ENCODE peak calls at places on chromosome 17, in five cellular contexts. D, B, N, F and S are unnamed samples.

GRCh38 chr17:17053446-17054379 is 11.5 kb downstream of the MPRIP start:
- DNase-seq in D (peak; percentile 37), B (no peak), N (no peak), F (no peak), S (no peak)

GRCh38 chr17:51275381-51275780 is 15.0 kb downstream of the UTP18 start:
- DNase-seq in D (no peak), B (no peak), N (no peak), F (no peak), S (no peak)

GRCh38 chr17:37848690-37849616 is 75.3 kb upstream of the TBC1D3K start:
- DNase-seq in D (no peak), B (no peak), N (peak; percentile 85), F (peak; percentile 65), S (no peak)

GRCh38 chr17:7250655-7251329 is 742 bp downstream of the CTDNEP1 start:
- DNase-seq in D (no peak), B (peak; percentile 25), N (no peak), F (no peak), S (no peak)

GRCh38 chr17:51487947-51488346 is 227.6 kb downstream of the UTP18 start:
- DNase-seq in D (no peak), B (no peak), N (no peak), F (peak; percentile 56), S (no peak)

GRCh38 chr17:72430611-72431432 is 310.0 kb downstream of the SOX9 start:
- DNase-seq in D (no peak), B (no peak), N (no peak), F (peak; percentile 25), S (no peak)

GRCh38 chr17:19781488-19782458 is 33.7 kb upstream of the ALDH3A1 start:
- DNase-seq in D (no peak), B (no peak), N (no peak), F (peak; percentile 25), S (no peak)

GRCh38 chr17:45103269-45103795 is 29.0 kb downstream of the PLCD3 start:
- DNase-seq in D (no peak), B (no peak), N (no peak), F (no peak), S (no peak)

GRCh38 chr17:37083461-37083860 is 134.7 kb downstream of the AATF start:
- DNase-seq in D (no peak), B (no peak), N (no peak), F (no peak), S (no peak)

GRCh38 chr17:55398689-55399088 is 22.9 kb downstream of the MMD start:
- DNase-seq in D (no peak), B (no peak), N (no peak), F (no peak), S (no peak)

GRCh38 chr17:27366438-27366837 is 72.5 kb downstream of the WSB1 start:
- DNase-seq in D (no peak), B (no peak), N (no peak), F (no peak), S (no peak)

GRCh38 chr17:49656247-49656646 is 21.6 kb downstream of the SPOP start:
- DNase-seq in D (no peak), B (no peak), N (no peak), F (no peak), S (no peak)

GRCh38 chr17:2950846-2951245 is 112.6 kb downstream of the OR1D5 start:
- DNase-seq in D (no peak), B (no peak), N (no peak), F (no peak), S (no peak)

GRCh38 chr17:9116311-9116820 is 95.1 kb downstream of the NTN1 start:
- DNase-seq in D (peak; percentile 57), B (no peak), N (no peak), F (no peak), S (no peak)

GRCh38 chr17:78559749-78560368 is 17.3 kb downstream of the DNAH17 start:
- DNase-seq in D (no peak), B (no peak), N (no peak), F (peak; percentile 49), S (no peak)

GRCh38 chr17:68054296-68054900 is 18.9 kb downstream of the KPNA2 start:
- DNase-seq in D (no peak), B (no peak), N (peak; percentile 45), F (no peak), S (no peak)

GRCh38 chr17:45248132-45248936 is 13.6 kb downstream of the SPATA32 start:
- DNase-seq in D (no peak), B (no peak), N (no peak), F (peak; percentile 83), S (no peak)

GRCh38 chr17:9473716-9474115 is 101.9 kb downstream of the STX8 start:
- DNase-seq in D (no peak), B (no peak), N (peak; percentile 32), F (no peak), S (no peak)

GRCh38 chr17:1227917-1228751 is 42.1 kb upstream of the BHLHA9 start:
- DNase-seq in D (peak; percentile 71), B (peak; percentile 16), N (no peak), F (no peak), S (no peak)

GRCh38 chr17:41785876-41786226 is 660 bp downstream of the JUP start:
- DNase-seq in D (no peak), B (no peak), N (no peak), F (peak; percentile 77), S (peak; percentile 93)

GRCh38 chr17:78974635-78975591 is 4.8 kb downstream of the LGALS3BP start:
- DNase-seq in D (peak; percentile 92), B (peak; percentile 71), N (peak; percentile 68), F (peak; percentile 69), S (peak; percentile 84)

GRCh38 chr17:55004484-55004883 is 35.9 kb downstream of the STXBP4 start:
- DNase-seq in D (no peak), B (no peak), N (no peak), F (no peak), S (no peak)

GRCh38 chr17:37368577-37368976 is 7.2 kb upstream of the C17orf78 start:
- DNase-seq in D (no peak), B (no peak), N (no peak), F (no peak), S (no peak)

GRCh38 chr17:7801582-7801981 is 32.4 kb upstream of the KDM6B start:
- DNase-seq in D (no peak), B (no peak), N (no peak), F (no peak), S (no peak)

GRCh38 chr17:13266596-13266995 is 248.8 kb upstream of the ELAC2 start:
- DNase-seq in D (no peak), B (no peak), N (no peak), F (peak; percentile 48), S (no peak)

GRCh38 chr17:73705594-73705993 is 61.3 kb upstream of the SDK2 start:
- DNase-seq in D (no peak), B (no peak), N (peak; percentile 40), F (peak; percentile 51), S (no peak)

GRCh38 chr17:48528153-48528912 is 2.5 kb downstream of the HOXB1 start:
- DNase-seq in D (no peak), B (no peak), N (no peak), F (no peak), S (no peak)

GRCh38 chr17:48529191-48529979 is 1.4 kb downstream of the HOXB1 start:
- DNase-seq in D (no peak), B (no peak), N (no peak), F (no peak), S (peak; percentile 62)

GRCh38 chr17:48527742-48528028 is 3.1 kb downstream of the HOXB1 start:
- DNase-seq in D (no peak), B (no peak), N (no peak), F (no peak), S (peak; percentile 58)

GRCh38 chr17:48530208-48530886 is 464 bp downstream of the HOXB1 start:
- DNase-seq in D (no peak), B (no peak), N (no peak), F (no peak), S (peak; percentile 58)

DNA sequence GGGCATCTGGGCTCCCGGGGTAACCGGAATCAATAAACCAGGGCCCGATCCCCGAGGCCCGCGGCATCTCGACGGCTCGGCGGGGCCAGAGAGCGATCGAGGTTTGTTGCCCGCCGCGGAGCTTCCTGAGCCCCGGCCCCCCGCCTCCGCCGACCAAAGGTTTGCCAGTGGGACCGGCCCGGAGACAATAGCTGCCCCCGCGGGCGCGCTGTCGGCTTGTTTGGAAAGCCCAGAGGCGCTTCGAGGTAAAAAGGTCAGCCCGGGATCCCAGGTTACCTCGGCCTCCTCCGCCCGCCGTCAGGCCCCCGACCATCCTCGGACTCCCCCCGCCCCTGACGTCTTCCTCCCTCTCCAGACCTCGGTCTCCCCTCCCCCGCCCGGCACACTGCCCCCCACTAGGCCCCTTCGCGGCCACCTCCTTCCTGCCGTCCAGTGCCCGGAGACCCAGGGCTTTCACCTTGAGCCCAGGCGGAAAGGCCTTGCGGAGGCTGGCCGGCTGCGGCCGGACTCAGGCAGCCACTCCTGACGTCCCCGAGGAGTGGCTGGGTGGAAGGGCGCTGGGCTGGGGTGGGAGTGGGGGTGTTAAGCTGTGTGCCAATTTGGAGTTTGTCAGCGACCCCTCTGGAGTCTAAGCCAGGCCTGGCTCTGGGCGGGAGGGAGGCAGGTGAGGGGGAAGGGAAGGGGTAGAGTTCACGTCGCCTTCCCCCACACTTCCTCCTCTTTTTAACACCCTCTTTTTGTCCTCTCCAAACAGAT is 3.6 kb downstream of the HOXB1 start:
- DNase-seq in D (no peak), B (no peak), N (no peak), F (no peak), S (peak; percentile 45)
- H3K4me3 ChIP-seq in D (no peak overlapping the region), B (no peak overlapping the region), N (no peak overlapping the region), F (no peak overlapping the region), S (no peak overlapping the region)

GRCh38 chr17:75589017-75589918 is 1.7 kb downstream of the MYO15B start:
- DNase-seq in D (peak; percentile 96), B (peak; percentile 95), N (peak; percentile 77), F (peak; percentile 94), S (peak; percentile 91)

GRCh38 chr17:75590849-75591721 is 3.5 kb downstream of the MYO15B start:
- DNase-seq in D (no peak), B (no peak), N (no peak), F (no peak), S (no peak)

GRCh38 chr17:75591722-75592302 is 4.2 kb downstream of the MYO15B start:
- DNase-seq in D (no peak), B (no peak), N (no peak), F (no peak), S (peak; percentile 69)

GRCh38 chr17:75589919-75590303 is 2.3 kb downstream of the MYO15B start:
- DNase-seq in D (no peak), B (peak; percentile 39), N (no peak), F (no peak), S (no peak)

DNA sequence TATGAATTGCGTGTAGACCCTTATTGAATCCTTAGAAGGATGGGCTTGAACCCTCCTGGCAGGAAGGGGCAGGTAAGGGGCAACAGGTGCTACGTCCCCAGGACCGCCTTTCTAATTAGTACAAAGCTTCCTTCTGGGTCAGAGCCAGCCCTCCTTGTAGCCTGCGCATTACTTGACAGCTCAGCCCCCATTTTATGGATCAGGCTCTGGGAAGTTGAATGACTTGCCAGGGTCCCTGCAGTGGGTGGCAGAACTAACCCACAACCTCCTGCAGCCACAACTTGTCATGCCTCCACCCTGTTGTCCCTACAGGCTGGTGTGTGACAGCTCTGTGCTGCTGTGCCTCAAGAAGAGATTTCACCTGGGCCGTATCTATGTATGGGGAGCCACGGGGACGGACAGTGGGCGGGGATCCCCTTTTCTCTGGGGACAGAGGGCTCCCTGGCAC is 2.7 kb downstream of the MYO15B start:
- DNase-seq in D (no peak), B (no peak), N (no peak), F (no peak), S (no peak)
- H3K4me3 ChIP-seq in D (no peak overlapping the region), B (no peak overlapping the region), N (no peak overlapping the region), F (no peak overlapping the region), S (no peak overlapping the region)

GRCh38 chr17:77428020-77428781 is 287.4 kb downstream of the SEC14L1 start:
- DNase-seq in D (no peak), B (no peak), N (no peak), F (no peak), S (no peak)
- H3K4me3 ChIP-seq in D (no peak overlapping the region), B (no peak overlapping the region), N (no peak overlapping the region), F (no peak overlapping the region), S (no peak overlapping the region)

GRCh38 chr17:29559640-29560039 is 7.2 kb downstream of the ABHD15 start:
- DNase-seq in D (no peak), B (no peak), N (no peak), F (no peak), S (no peak)
- H3K4me3 ChIP-seq in D (no peak overlapping the region), B (no peak overlapping the region), N (no peak overlapping the region), F (no peak overlapping the region), S (no peak overlapping the region)